ENCODE peak calls at places on chromosomes 11 and 22, in seven cellular contexts. S is T-cell; I is cardiac fibroblast; J is stimulated activated CD4-positive, alpha-beta T cell treated with anti-CD3 and anti-CD28 coated beads, Interleukin-12 subunit alpha, Interleukin-12 subunit beta, amount 100 ng/mL, for 24 hours; M is HTR-8/SVneo; H is SHP77; T is ELR. G is an unnamed sample.

GRCh38 chr22:24894220-24894975 is 52.1 kb downstream of the LHFPL7 start:
- DNase-seq in H (peak; percentile 97), S (no peak), I (peak; percentile 99), J (no peak), M (peak; percentile 84), T (peak; percentile 76), G (peak; percentile 91)

GRCh38 chr11:123561046-123561781 is 93.2 kb downstream of the SCN3B start:
- DNase-seq in M (no peak), I (peak; percentile 51), S (no peak), T (peak; percentile 43), H (peak; percentile 63), J (no peak), G (peak; percentile 49)

GRCh38 chr11:64065141-64065465 is 29.4 kb downstream of the FLRT1 start:
- DNase-seq in I (no peak), H (no peak), J (no peak), S (no peak), M (no peak), T (no peak), G (no peak)

GRCh38 chr11:127966821-127967220 is 620.5 kb downstream of the ETS1 start:
- DNase-seq in S (no peak), M (no peak), J (no peak), T (no peak), H (no peak), I (peak; percentile 52), G (no peak)

GRCh38 chr11:100632970-100633452 is 54.1 kb upstream of the ARHGAP42 start:
- DNase-seq in I (peak; percentile 59), M (no peak), S (no peak), J (no peak), H (peak; percentile 32), T (peak; percentile 10), G (peak; percentile 51)

GRCh38 chr22:28006271-28006670 is 87.2 kb upstream of the PITPNB start:
- DNase-seq in I (no peak), T (peak; percentile 9), H (no peak), J (no peak), S (no peak), M (no peak), G (no peak)

GRCh38 chr11:84524422-84525051 is 1102.6 kb downstream of the DLG2 start:
- DNase-seq in T (peak; percentile 30), J (no peak), M (peak; percentile 3), H (no peak), S (no peak), I (peak; percentile 61), G (no peak)

GRCh38 chr22:27240298-27240885 is 561.2 kb downstream of the MN1 start:
- DNase-seq in T (no peak), H (no peak), I (no peak), J (no peak), S (no peak), M (no peak), G (no peak)

GRCh38 chr22:47631571-47632102 is 869.2 kb downstream of the TBC1D22A start:
- DNase-seq in T (no peak), J (no peak), H (peak; percentile 96), S (no peak), M (no peak), I (no peak), G (peak; percentile 69)

GRCh38 chr11:77999446-77999845 is 5.0 kb upstream of the INTS4 start:
- DNase-seq in J (no peak), M (no peak), H (no peak), I (no peak), S (no peak), T (no peak), G (peak; percentile 42)

GRCh38 chr22:47173535-47174021 is 411.1 kb downstream of the TBC1D22A start:
- DNase-seq in I (no peak), S (no peak), J (no peak), T (no peak), M (no peak), H (no peak), G (no peak)

GRCh38 chr11:65967329-65967934 is 5.9 kb downstream of the SART1 start:
- DNase-seq in M (no peak), S (no peak), J (no peak), T (no peak), H (no peak), I (no peak), G (no peak)

GRCh38 chr22:17368727-17369552 is at the start of gene CECR2:
- DNase-seq in T (no peak), H (peak; percentile 62), S (no peak), M (peak; percentile 54), I (peak; percentile 61), J (no peak), G (peak; percentile 25)

GRCh38 chr11:121328213-121328966 is 35.8 kb downstream of the SC5D start:
- DNase-seq in M (no peak), T (no peak), I (no peak), H (no peak), S (peak; percentile 19), J (no peak), G (no peak)